ENCODE peak calls at places on chromosomes 1 and 21, in nine cellular contexts. One of them, this sample, is unnamed. For H3K36me3, the result is how much of the 10 kb centered on the place peaks cover.

GRCh38 chr1:86998727-86999126 is 84.3 kb downstream of the HS2ST1 start:
- DNase-seq in heart left ventricle: no peak
- DNase-seq in BE2C: no peak
- DNase-seq in right lobe of liver: no peak
- DNase-seq in GM06990: no peak
- DNase-seq in astrocyte: peak
- DNase-seq in left ventricle myocardium inferior: no peak
- DNase-seq in bronchial epithelial cell: peak
- DNase-seq in heart right ventricle: no peak
- DNase-seq in this sample: no peak

GRCh38 chr1:115829023-115829674 is 11.8 kb downstream of the NHLH2 start:
- DNase-seq in heart left ventricle: peak
- DNase-seq in BE2C: peak
- DNase-seq in right lobe of liver: no peak
- DNase-seq in GM06990: no peak
- DNase-seq in astrocyte: peak
- DNase-seq in left ventricle myocardium inferior: no peak
- DNase-seq in bronchial epithelial cell: peak
- DNase-seq in heart right ventricle: no peak
- DNase-seq in this sample: peak

GRCh38 chr21:32463367-32463766 is 50.9 kb downstream of the EVA1C start:
- DNase-seq in heart left ventricle: no peak
- DNase-seq in BE2C: no peak
- DNase-seq in right lobe of liver: no peak
- DNase-seq in GM06990: no peak
- DNase-seq in astrocyte: peak
- DNase-seq in left ventricle myocardium inferior: no peak
- DNase-seq in bronchial epithelial cell: no peak
- DNase-seq in heart right ventricle: no peak
- DNase-seq in this sample: peak

GRCh38 chr1:1285618-1286311 is 5.5 kb downstream of the SCNN1D start:
- DNase-seq in heart left ventricle: no peak
- DNase-seq in BE2C: peak
- DNase-seq in right lobe of liver: no peak
- DNase-seq in GM06990: no peak
- DNase-seq in astrocyte: no peak
- DNase-seq in left ventricle myocardium inferior: no peak
- DNase-seq in bronchial epithelial cell: no peak
- DNase-seq in heart right ventricle: no peak
- DNase-seq in this sample: no peak

GRCh38 chr1:166166400-166166699 is 451 bp downstream of the FAM78B start:
- DNase-seq in heart left ventricle: no peak
- DNase-seq in BE2C: no peak
- DNase-seq in right lobe of liver: no peak
- DNase-seq in GM06990: no peak
- DNase-seq in astrocyte: no peak
- DNase-seq in left ventricle myocardium inferior: no peak
- DNase-seq in bronchial epithelial cell: no peak
- DNase-seq in heart right ventricle: no peak
- DNase-seq in this sample: no peak

GRCh38 chr1:10209590-10209904 is 823 bp upstream of the KIF1B start:
- DNase-seq in heart left ventricle: no peak
- DNase-seq in BE2C: no peak
- DNase-seq in right lobe of liver: no peak
- DNase-seq in GM06990: no peak
- DNase-seq in astrocyte: no peak
- DNase-seq in left ventricle myocardium inferior: no peak
- DNase-seq in bronchial epithelial cell: no peak
- DNase-seq in heart right ventricle: no peak
- DNase-seq in this sample: no peak

GRCh38 chr1:214542275-214543199 is 8.9 kb downstream of the PTPN14 start:
- DNase-seq in heart left ventricle: peak
- DNase-seq in BE2C: no peak
- DNase-seq in right lobe of liver: no peak
- DNase-seq in GM06990: no peak
- DNase-seq in astrocyte: no peak
- DNase-seq in left ventricle myocardium inferior: no peak
- DNase-seq in bronchial epithelial cell: no peak
- DNase-seq in heart right ventricle: no peak
- DNase-seq in this sample: no peak

GRCh38 chr21:31098576-31099005 is 60.3 kb upstream of the KRTAP19-8 start:
- DNase-seq in heart left ventricle: peak
- DNase-seq in BE2C: peak
- DNase-seq in right lobe of liver: peak
- DNase-seq in GM06990: peak
- DNase-seq in astrocyte: peak
- DNase-seq in left ventricle myocardium inferior: peak
- DNase-seq in bronchial epithelial cell: peak
- DNase-seq in heart right ventricle: peak
- DNase-seq in this sample: peak

GRCh38 chr1:234675561-234675960 is 65.6 kb upstream of the IRF2BP2 start:
- DNase-seq in heart left ventricle: no peak
- DNase-seq in BE2C: no peak
- DNase-seq in right lobe of liver: no peak
- DNase-seq in GM06990: no peak
- DNase-seq in astrocyte: no peak
- DNase-seq in left ventricle myocardium inferior: no peak
- DNase-seq in bronchial epithelial cell: no peak
- DNase-seq in heart right ventricle: no peak
- DNase-seq in this sample: no peak

GRCh38 chr1:167276969-167277368 is 56.3 kb downstream of the POU2F1 start:
- DNase-seq in heart left ventricle: no peak
- DNase-seq in BE2C: no peak
- DNase-seq in right lobe of liver: no peak
- DNase-seq in GM06990: no peak
- DNase-seq in astrocyte: no peak
- DNase-seq in left ventricle myocardium inferior: no peak
- DNase-seq in bronchial epithelial cell: no peak
- DNase-seq in heart right ventricle: no peak
- DNase-seq in this sample: no peak

GRCh38 chr1:169119405-169119804 is 12.9 kb downstream of the ATP1B1 start:
- DNase-seq in heart left ventricle: no peak
- DNase-seq in BE2C: no peak
- DNase-seq in right lobe of liver: no peak
- DNase-seq in GM06990: no peak
- DNase-seq in astrocyte: peak
- DNase-seq in left ventricle myocardium inferior: no peak
- DNase-seq in bronchial epithelial cell: peak
- DNase-seq in heart right ventricle: no peak
- DNase-seq in this sample: peak

GRCh38 chr1:66000033-66000637 is 207.4 kb downstream of the PDE4B start:
- DNase-seq in heart left ventricle: no peak
- DNase-seq in BE2C: no peak
- DNase-seq in right lobe of liver: no peak
- DNase-seq in GM06990: no peak
- DNase-seq in astrocyte: no peak
- DNase-seq in left ventricle myocardium inferior: no peak
- DNase-seq in bronchial epithelial cell: no peak
- DNase-seq in heart right ventricle: no peak
- DNase-seq in this sample: no peak

DNA sequence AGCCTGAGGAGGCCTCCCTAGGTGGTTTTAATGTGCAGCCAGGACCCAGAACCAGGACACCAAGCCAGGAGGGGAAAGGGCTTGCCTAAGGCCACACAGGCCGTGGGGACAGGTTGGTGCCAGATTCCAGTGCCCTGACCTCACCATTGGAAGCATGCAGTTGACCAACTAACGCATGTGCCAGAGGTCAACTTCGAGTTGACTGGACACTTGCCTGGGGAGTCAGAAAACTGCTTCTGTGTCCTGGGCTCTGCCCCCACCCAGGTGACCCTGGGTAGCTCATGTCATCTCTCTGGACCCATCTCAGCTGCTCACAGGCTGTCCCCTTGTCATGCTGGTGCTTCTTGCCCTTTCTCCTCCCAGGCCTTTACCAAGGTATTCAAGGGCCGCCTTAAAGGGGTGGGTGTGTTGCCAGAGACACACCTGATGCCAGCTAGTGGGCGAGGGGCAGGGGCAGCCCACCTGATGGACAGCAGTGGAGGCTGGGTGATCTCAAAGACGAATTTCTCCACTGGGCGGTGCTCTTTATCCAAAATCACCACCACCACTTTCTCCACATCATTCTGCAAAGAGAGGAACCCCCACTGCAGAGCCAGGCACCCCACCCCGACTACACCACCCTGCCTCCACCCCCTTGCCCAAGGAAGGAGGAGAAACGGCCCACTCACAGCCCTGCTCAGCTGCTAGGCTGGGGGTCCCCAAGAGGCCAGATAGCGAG is 4.4 kb downstream of the MAD2L2 start:
- DNase-seq in heart left ventricle: no peak
- DNase-seq in BE2C: no peak
- DNase-seq in right lobe of liver: peak
- DNase-seq in GM06990: no peak
- DNase-seq in astrocyte: no peak
- DNase-seq in left ventricle myocardium inferior: no peak
- DNase-seq in bronchial epithelial cell: no peak
- DNase-seq in heart right ventricle: no peak
- DNase-seq in this sample: no peak
- H3K36me3 ChIP-seq in heart left ventricle: under half
- H3K36me3 ChIP-seq in BE2C: under half
- H3K36me3 ChIP-seq in right lobe of liver: under half
- H3K36me3 ChIP-seq in GM06990: under half
- H3K36me3 ChIP-seq in astrocyte: under half
- H3K36me3 ChIP-seq in left ventricle myocardium inferior: under half
- H3K36me3 ChIP-seq in bronchial epithelial cell: under half
- H3K36me3 ChIP-seq in heart right ventricle: half or more
- H3K36me3 ChIP-seq in this sample: under half

GRCh38 chr1:181660621-181661020 is 177.3 kb downstream of the CACNA1E start:
- DNase-seq in heart left ventricle: no peak
- DNase-seq in BE2C: no peak
- DNase-seq in right lobe of liver: no peak
- DNase-seq in GM06990: no peak
- DNase-seq in astrocyte: peak
- DNase-seq in left ventricle myocardium inferior: no peak
- DNase-seq in bronchial epithelial cell: peak
- DNase-seq in heart right ventricle: no peak
- DNase-seq in this sample: no peak

GRCh38 chr1:181659348-181659957 is 176.1 kb downstream of the CACNA1E start:
- DNase-seq in heart left ventricle: no peak
- DNase-seq in BE2C: no peak
- DNase-seq in right lobe of liver: peak
- DNase-seq in GM06990: no peak
- DNase-seq in astrocyte: no peak
- DNase-seq in left ventricle myocardium inferior: no peak
- DNase-seq in bronchial epithelial cell: no peak
- DNase-seq in heart right ventricle: no peak
- DNase-seq in this sample: no peak

GRCh38 chr1:181661569-181661968 is 178.3 kb downstream of the CACNA1E start:
- DNase-seq in heart left ventricle: no peak
- DNase-seq in BE2C: no peak
- DNase-seq in right lobe of liver: no peak
- DNase-seq in GM06990: no peak
- DNase-seq in astrocyte: no peak
- DNase-seq in left ventricle myocardium inferior: no peak
- DNase-seq in bronchial epithelial cell: peak
- DNase-seq in heart right ventricle: no peak
- DNase-seq in this sample: no peak

GRCh38 chr1:181664543-181664942 is 181.2 kb downstream of the CACNA1E start:
- DNase-seq in heart left ventricle: no peak
- DNase-seq in BE2C: no peak
- DNase-seq in right lobe of liver: no peak
- DNase-seq in GM06990: no peak
- DNase-seq in astrocyte: no peak
- DNase-seq in left ventricle myocardium inferior: no peak
- DNase-seq in bronchial epithelial cell: no peak
- DNase-seq in heart right ventricle: no peak
- DNase-seq in this sample: no peak

DNA sequence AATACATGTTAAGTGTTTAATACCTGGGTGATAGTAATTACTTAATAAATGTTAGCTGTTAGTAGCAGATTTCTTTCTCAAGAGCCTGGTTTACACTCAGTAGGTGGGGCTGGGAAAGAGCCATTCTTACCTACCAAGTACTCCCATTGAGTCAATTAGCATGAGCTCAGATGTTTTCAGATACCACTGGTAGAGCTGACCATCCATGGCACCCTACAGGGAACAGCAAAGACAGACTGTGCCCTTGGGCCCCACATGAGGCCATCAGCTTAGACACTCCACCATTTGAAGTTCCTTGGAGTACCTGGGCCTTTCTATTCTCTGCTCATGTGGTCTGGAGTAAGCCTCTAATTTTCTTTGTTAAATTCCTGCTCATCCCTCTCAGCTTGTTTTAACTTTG is 179.3 kb downstream of the CACNA1E start:
- DNase-seq in heart left ventricle: no peak
- DNase-seq in BE2C: no peak
- DNase-seq in right lobe of liver: no peak
- DNase-seq in GM06990: no peak
- DNase-seq in astrocyte: no peak
- DNase-seq in left ventricle myocardium inferior: no peak
- DNase-seq in bronchial epithelial cell: no peak
- DNase-seq in heart right ventricle: no peak
- DNase-seq in this sample: no peak
- TF ChIP-seq CTCF in heart left ventricle: no peak
- TF ChIP-seq CTCF in BE2C: no peak
- TF ChIP-seq CTCF in right lobe of liver: no peak
- TF ChIP-seq CTCF in GM06990: no peak
- TF ChIP-seq CTCF in astrocyte: no peak
- TF ChIP-seq CTCF in left ventricle myocardium inferior: no peak
- TF ChIP-seq CTCF in bronchial epithelial cell: no peak
- TF ChIP-seq CTCF in heart right ventricle: no peak
- TF ChIP-seq CTCF in this sample: no peak

DNA sequence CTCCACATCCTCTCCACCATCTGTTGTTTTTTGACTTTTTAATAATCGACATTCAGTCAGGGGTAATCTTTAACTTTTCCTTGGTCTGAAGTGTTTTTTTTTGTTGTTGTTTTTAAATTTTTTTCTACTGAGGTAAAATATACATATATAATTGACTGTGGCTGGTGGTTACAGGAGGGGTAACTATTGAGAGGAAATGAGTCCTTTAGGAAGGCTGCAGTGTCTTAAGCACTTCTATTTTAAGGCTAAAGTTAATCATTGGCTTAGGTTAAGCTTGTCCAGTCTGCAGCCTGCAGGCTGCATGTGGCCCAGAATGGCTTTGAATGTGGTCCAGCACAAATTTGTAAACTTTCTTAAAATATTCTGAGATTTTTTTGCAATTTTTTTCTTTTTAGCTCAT is 172.5 kb downstream of the CTH start:
- DNase-seq in heart left ventricle: no peak
- DNase-seq in BE2C: no peak
- DNase-seq in right lobe of liver: no peak
- DNase-seq in GM06990: no peak
- DNase-seq in astrocyte: no peak
- DNase-seq in left ventricle myocardium inferior: no peak
- DNase-seq in bronchial epithelial cell: no peak
- DNase-seq in heart right ventricle: no peak
- DNase-seq in this sample: no peak
- H3K4me3 ChIP-seq in heart left ventricle: no peak
- H3K4me3 ChIP-seq in BE2C: no peak
- H3K4me3 ChIP-seq in right lobe of liver: no peak
- H3K4me3 ChIP-seq in GM06990: no peak
- H3K4me3 ChIP-seq in astrocyte: no peak
- H3K4me3 ChIP-seq in left ventricle myocardium inferior: no peak
- H3K4me3 ChIP-seq in bronchial epithelial cell: no peak
- H3K4me3 ChIP-seq in heart right ventricle: no peak
- H3K4me3 ChIP-seq in this sample: no peak

DNA sequence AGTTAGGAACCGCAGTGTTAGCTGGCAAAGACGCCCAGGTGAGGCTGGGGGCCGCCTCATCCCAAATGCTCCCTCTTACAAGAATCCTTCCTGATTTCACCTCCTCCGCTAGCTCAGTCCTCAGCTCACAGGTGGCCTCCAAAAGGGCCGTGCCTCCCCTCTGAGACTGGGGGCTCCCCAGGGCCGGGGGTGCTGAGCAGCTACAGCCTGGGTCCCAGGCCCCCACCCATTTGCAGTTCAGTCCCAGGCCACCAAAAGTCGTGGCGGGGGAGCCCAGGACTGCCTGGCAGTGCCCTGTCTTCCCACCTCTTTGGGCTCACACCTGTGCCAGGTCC is 29.6 kb downstream of the RNU1-1 start:
- DNase-seq in heart left ventricle: no peak
- DNase-seq in BE2C: no peak
- DNase-seq in right lobe of liver: no peak
- DNase-seq in GM06990: no peak
- DNase-seq in astrocyte: no peak
- DNase-seq in left ventricle myocardium inferior: no peak
- DNase-seq in bronchial epithelial cell: no peak
- DNase-seq in heart right ventricle: no peak
- DNase-seq in this sample: no peak
- H3K36me3 ChIP-seq in heart left ventricle: half or more
- H3K36me3 ChIP-seq in BE2C: under half
- H3K36me3 ChIP-seq in right lobe of liver: under half
- H3K36me3 ChIP-seq in GM06990: under half
- H3K36me3 ChIP-seq in astrocyte: under half
- H3K36me3 ChIP-seq in left ventricle myocardium inferior: half or more
- H3K36me3 ChIP-seq in bronchial epithelial cell: under half
- H3K36me3 ChIP-seq in heart right ventricle: half or more
- H3K36me3 ChIP-seq in this sample: under half

This sample was measured in brain microvascular endothelial cell.